ENCODE peak calls at places on chromosomes 5 and 9, in seven cellular contexts. R is fibroblast of lung, X is H9, Q is mesenchymal stem cell, W is iPS DF 6.9, S is vagina, G is hepatocyte. U is an unnamed sample. For H3K4me1, the result is how much of the 10 kb centered on the place peaks cover.

GRCh38 chr9:18268381-18268780 is 205.6 kb upstream of the ADAMTSL1 start:
- DNase-seq in Q (peak), W (no peak), R (peak), X (no peak), G (no peak), S (no peak), U (no peak)

GRCh38 chr5:72280655-72281069 is 39.4 kb downstream of the MRPS27 start:
- DNase-seq in S (no peak), R (peak), W (no peak), Q (peak), X (peak), G (peak), U (peak)

GRCh38 chr9:123246534-123246933 is 21.9 kb downstream of the STRBP start:
- DNase-seq in G (no peak), X (no peak), R (peak), S (no peak), W (no peak), Q (no peak), U (no peak)

GRCh38 chr5:67301285-67301904 is 104.8 kb upstream of the CD180 start:
- DNase-seq in X (no peak), S (peak), W (no peak), R (peak), Q (peak), G (peak), U (peak)

GRCh38 chr9:93967020-93967803 is 12.1 kb upstream of the BARX1 start:
- DNase-seq in X (no peak), G (no peak), R (no peak), W (no peak), Q (no peak), S (peak), U (no peak)

GRCh38 chr9:108099854-108100253 is 610.3 kb upstream of the KLF4 start:
- DNase-seq in X (no peak), S (peak), Q (no peak), W (no peak), R (no peak), G (no peak), U (no peak)

GRCh38 chr5:140734354-140734753 is 34.1 kb downstream of the ZMAT2 start:
- DNase-seq in W (no peak), G (peak), S (no peak), Q (peak), X (no peak), R (no peak), U (peak)

GRCh38 chr5:131150408-131150807 is 14.6 kb downstream of the HINT1 start:
- DNase-seq in W (no peak), S (no peak), G (no peak), Q (no peak), R (no peak), X (no peak), U (no peak)

GRCh38 chr5:125476888-125477585 is 730.6 kb upstream of the ZNF608 start:
- DNase-seq in Q (no peak), S (no peak), G (no peak), X (no peak), W (no peak), R (peak), U (no peak)

GRCh38 chr9:98010450-98010849 is 27.3 kb downstream of the ANP32B start:
- DNase-seq in R (peak), S (no peak), X (peak), G (peak), W (no peak), Q (peak), U (no peak)

GRCh38 chr9:133972041-133972970 is 19.8 kb downstream of the VAV2 start:
- DNase-seq in G (peak), W (no peak), S (no peak), X (no peak), Q (no peak), R (no peak), U (no peak)

GRCh38 chr5:150506571-150507282 is 1.2 kb upstream of the NDST1 start:
- DNase-seq in W (no peak), X (no peak), G (no peak), S (no peak), R (no peak), Q (no peak), U (no peak)

GRCh38 chr5:127562252-127562651 is 44.8 kb downstream of the PRRC1 start:
- DNase-seq in W (peak), R (peak), X (peak), S (no peak), G (peak), Q (peak), U (peak)

GRCh38 chr5:178555771-178556211 is 34.4 kb downstream of the COL23A1 start:
- DNase-seq in W (peak), G (no peak), X (peak), R (no peak), S (no peak), Q (no peak), U (no peak)

GRCh38 chr9:126965541-126966428 is 51.2 kb downstream of the RALGPS1 start:
- DNase-seq in S (no peak), G (peak), R (peak), X (peak), W (peak), Q (peak), U (peak)

GRCh38 chr9:136544549-136545064 is 1.2 kb downstream of the NOTCH1 start:
- DNase-seq in S (no peak), W (no peak), Q (peak), R (no peak), X (no peak), G (peak), U (peak)
- H3K4me1 ChIP-seq in S (half or more), W (under half), Q (half or more), R (under half), X (under half), G (under half), U (under half)

DNA sequence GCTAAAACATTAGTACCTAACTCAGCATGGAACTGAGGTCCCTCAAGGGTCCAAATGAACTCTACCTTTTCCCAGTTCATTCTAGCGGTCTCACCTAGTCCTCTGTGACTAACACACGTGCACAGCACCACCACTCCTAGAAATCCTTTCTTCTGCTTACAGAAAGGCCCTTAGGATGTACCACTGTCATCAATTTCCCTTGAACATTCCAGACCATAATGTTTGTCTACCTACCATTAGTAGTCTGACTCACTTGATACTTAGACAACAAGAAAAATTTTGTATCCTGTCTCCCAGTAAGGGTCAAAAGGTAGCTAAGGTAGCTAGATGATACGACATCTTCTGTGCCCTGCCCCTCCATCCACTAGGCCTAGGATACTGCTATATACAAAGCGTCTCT is 166.6 kb downstream of the TSSK1B start:
- DNase-seq in X (no peak), G (no peak), R (no peak), S (no peak), Q (no peak), W (no peak), U (no peak)
- H3K4me1 ChIP-seq in X (under half), G (under half), R (under half), S (half or more), Q (under half), W (under half), U (under half)

DNA sequence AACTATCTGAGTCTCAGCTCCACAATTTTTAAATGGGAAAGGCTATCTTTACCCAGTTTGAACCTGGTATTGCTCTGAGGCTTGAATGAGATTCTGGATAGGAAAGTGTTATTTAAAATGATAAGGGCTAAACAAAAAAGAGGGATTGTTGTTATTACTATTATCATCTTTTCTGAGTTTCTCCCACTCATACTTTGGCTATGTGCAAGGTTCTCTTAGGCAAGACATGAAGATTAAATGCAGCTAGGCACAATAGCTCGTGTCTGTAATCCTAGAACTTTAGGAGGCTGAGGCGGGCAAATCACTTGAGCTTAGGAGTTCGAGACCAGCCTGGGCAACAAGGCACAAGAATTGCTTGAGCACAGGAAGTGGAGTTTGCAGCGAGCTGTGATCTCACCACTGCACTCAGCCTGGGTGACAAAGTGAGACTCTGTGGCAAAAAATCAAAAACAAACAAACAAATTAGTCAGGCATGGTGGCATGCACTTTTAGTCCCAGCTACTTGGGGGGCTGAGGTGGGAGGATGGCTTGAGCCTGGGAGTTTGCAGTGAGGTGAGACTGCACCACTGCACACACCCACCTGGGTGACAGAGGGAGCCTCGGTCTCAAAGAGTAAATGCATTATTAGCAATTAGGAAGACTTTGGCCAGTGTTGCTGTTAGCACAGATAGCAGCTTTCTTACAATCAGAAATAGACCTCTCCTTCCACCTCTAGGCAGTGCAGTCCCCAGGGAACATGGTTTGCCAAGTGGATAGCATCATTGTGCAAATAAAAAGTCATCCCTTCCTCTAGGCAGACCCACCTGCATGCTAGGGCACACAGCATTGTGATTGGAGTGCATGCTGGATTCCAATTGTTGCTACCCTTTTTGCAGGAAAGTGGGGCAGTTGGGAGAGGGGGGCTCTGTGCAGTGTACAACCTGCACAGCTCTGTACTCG is 77.6 kb upstream of the KLF9 start:
- DNase-seq in W (no peak), Q (no peak), G (no peak), R (no peak), S (no peak), X (no peak), U (no peak)
- H3K4me1 ChIP-seq in W (under half), Q (under half), G (under half), R (under half), S (under half), X (under half), U (under half)

DNA sequence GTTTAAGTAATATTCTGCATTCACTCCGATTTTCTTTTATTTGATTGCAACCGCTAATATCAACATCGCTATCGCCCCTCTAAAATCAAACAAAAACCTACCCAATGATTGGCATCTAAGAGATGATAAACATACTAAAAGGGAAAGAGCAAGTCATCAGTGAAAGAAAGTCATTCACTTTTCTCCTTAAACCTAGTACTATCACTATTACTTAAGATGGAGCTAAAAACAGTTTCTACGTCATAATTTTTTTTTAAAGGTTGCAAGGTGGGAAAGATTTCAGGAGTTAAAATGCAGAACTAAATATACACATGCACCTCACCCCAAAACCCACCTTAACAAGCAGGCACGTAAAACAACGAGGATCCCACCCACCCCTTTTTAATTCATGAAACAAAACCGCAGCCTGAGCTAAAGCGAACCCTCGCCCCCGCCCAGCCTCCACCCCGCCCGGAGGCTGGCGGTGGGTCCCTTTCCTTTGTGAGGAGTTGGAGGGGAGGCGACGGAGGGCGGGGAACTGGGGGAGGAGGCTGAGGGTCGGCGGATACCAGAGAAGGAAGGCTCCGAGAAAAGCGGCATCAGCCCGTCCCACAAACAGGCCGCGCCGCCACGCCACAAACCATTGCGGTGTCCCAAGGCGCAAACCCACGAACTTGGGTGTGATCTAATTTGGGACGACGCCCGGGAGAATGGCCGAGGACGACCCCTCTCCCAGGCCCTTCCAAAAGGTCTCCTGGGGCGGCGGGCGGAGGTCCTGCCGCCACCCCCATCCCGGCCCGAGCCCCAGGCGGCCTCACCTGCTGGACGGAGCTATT is 848 bp downstream of the UBQLN1 start:
- DNase-seq in S (no peak), X (peak), W (peak), G (peak), Q (peak), R (peak), U (peak)
- H3K4me1 ChIP-seq in S (under half), X (under half), W (under half), G (under half), Q (under half), R (under half), U (under half)

DNA sequence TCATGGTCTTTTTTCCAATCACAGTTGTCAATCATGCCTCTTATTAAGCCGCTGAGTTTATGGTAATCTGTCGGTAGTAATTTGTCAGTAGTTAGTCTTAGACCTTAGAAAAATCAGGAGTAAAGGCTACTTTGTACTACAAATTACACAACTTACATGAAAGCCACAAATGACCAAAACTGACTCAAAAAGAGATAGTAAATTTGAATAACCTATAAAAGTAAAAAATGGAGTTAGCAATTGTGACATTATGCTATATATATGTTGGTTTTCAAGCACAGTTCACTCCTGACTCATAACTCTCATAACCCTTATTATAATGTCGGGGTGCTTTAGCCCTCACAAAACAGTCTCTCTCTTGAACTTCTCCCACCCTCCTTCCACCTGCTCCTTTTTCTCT is 251.8 kb downstream of the ROR2 start:
- DNase-seq in W (no peak), R (no peak), G (no peak), S (no peak), X (no peak), Q (no peak), U (no peak)
- H3K4me1 ChIP-seq in W (under half), R (under half), G (under half), S (under half), X (under half), Q (under half), U (under half)